ENCODE peak calls at places on chromosomes 6 and 20, in eight cellular contexts. V, X, R, H, N, S, F and E are unnamed samples.

GRCh38 chr20:1209447-1210387 is 6.5 kb downstream of the C20orf202 start:
- ATAC-seq in V (peak; percentile 50), X (peak; percentile 40), R (no peak), H (no peak), N (peak; percentile 22), S (peak; percentile 46), F (peak; percentile 45), E (no peak)

GRCh38 chr6:90537723-90538407 is 49.0 kb downstream of the MAP3K7 start:
- ATAC-seq in V (no peak), X (no peak), R (peak; percentile 54), H (peak; percentile 85), N (no peak), S (peak; percentile 64), F (no peak), E (peak; percentile 28)

GRCh38 chr6:167046861-167047495 is 47.8 kb downstream of the CEP43 start:
- ATAC-seq in V (no peak), X (no peak), R (peak; percentile 7), H (no peak), N (peak; percentile 43), S (no peak), F (peak; percentile 53), E (no peak)

GRCh38 chr6:170165501-170166117 is 125.3 kb downstream of the DLL1 start:
- ATAC-seq in V (no peak), X (no peak), R (no peak), H (no peak), N (peak; percentile 30), S (no peak), F (no peak), E (peak; percentile 44)

GRCh38 chr20:47677314-47678129 is 107.8 kb downstream of the SULF2 start:
- ATAC-seq in V (peak; percentile 88), X (peak; percentile 92), R (peak; percentile 84), H (peak; percentile 41), N (peak; percentile 81), S (peak; percentile 93), F (peak; percentile 64), E (no peak)

GRCh38 chr6:3068329-3069223 is at the start of gene RIPK1:
- ATAC-seq in V (peak; percentile 88), X (peak; percentile 81), R (peak; percentile 90), H (peak; percentile 95), N (peak; percentile 74), S (peak; percentile 85), F (peak; percentile 82), E (peak; percentile 90)

GRCh38 chr6:10190042-10190441 is 224.8 kb downstream of the TFAP2A start:
- ATAC-seq in V (no peak), X (no peak), R (no peak), H (no peak), N (no peak), S (no peak), F (no peak), E (no peak)

GRCh38 chr6:41846666-41847237 is 48.4 kb downstream of the USP49 start:
- ATAC-seq in V (peak; percentile 93), X (peak; percentile 95), R (peak; percentile 95), H (peak; percentile 94), N (peak; percentile 89), S (peak; percentile 99), F (peak; percentile 100), E (peak; percentile 89)

GRCh38 chr6:129369737-129370136 is 340.2 kb downstream of the ARHGAP18 start:
- ATAC-seq in V (no peak), X (no peak), R (no peak), H (no peak), N (no peak), S (no peak), F (no peak), E (no peak)

GRCh38 chr6:108029226-108029921 is 45.2 kb downstream of the OSTM1 start:
- ATAC-seq in V (no peak), X (no peak), R (no peak), H (no peak), N (no peak), S (no peak), F (no peak), E (no peak)

GRCh38 chr6:163923658-163924411 is 509.3 kb downstream of the QKI start:
- ATAC-seq in V (no peak), X (no peak), R (no peak), H (no peak), N (no peak), S (peak; percentile 34), F (no peak), E (no peak)

GRCh38 chr6:70270287-70271005 is 32.4 kb downstream of the COL9A1 start:
- ATAC-seq in V (no peak), X (no peak), R (peak; percentile 97), H (no peak), N (no peak), S (no peak), F (no peak), E (no peak)

GRCh38 chr6:20497200-20497820 is 36.9 kb upstream of the CDKAL1 start:
- ATAC-seq in V (no peak), X (no peak), R (no peak), H (no peak), N (no peak), S (peak; percentile 23), F (peak; percentile 36), E (no peak)

GRCh38 chr20:32485126-32485769 is 99.9 kb downstream of the NOL4L start:
- ATAC-seq in V (peak; percentile 47), X (peak; percentile 70), R (peak; percentile 90), H (peak; percentile 81), N (peak; percentile 24), S (peak; percentile 94), F (peak; percentile 52), E (peak; percentile 48)

GRCh38 chr6:48069280-48069679 is 41.7 kb downstream of the PTCHD4 start:
- ATAC-seq in V (no peak), X (no peak), R (no peak), H (peak; percentile 39), N (peak; percentile 59), S (no peak), F (no peak), E (no peak)

GRCh38 chr6:73688351-73688750 is 7.7 kb upstream of the CD109 start:
- ATAC-seq in V (no peak), X (no peak), R (no peak), H (no peak), N (no peak), S (no peak), F (no peak), E (no peak)

GRCh38 chr20:3814928-3815495 is 5.3 kb upstream of the AP5S1 start:
- ATAC-seq in V (no peak), X (no peak), R (no peak), H (no peak), N (no peak), S (no peak), F (no peak), E (no peak)

GRCh38 chr6:149196091-149196490 is 121.4 kb upstream of the TAB2 start:
- ATAC-seq in V (no peak), X (no peak), R (no peak), H (no peak), N (no peak), S (no peak), F (no peak), E (no peak)

GRCh38 chr20:8744228-8744844 is 324.6 kb upstream of the PLCB4 start:
- ATAC-seq in V (no peak), X (no peak), R (no peak), H (no peak), N (no peak), S (no peak), F (no peak), E (no peak)

DNA sequence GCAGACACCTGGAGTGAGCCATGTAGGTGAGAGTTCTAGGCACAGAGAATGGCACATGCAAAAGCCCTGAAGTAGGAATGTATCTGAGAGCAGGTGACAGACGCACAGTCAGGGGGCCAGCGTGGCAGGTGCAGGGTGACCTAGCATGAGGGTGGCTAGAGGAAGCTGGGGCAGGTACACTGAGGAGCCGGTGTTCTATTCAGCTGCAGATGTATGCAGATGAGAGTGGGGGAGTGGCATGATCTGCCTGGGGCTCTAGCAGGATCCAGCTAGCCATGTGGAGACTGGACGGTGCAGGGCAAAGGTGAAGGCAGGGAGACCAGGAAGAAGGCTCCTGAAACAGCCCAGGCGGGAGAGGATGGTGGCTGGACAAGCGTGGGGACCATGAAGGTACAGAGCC is 10.7 kb downstream of the PEDS1 start:
- ATAC-seq in V (no peak), X (no peak), R (no peak), H (no peak), N (peak; percentile 90), S (no peak), F (no peak), E (no peak)
- H3K4me1 ChIP-seq in V (peaks cover 88% of the 10 kb centered on the region), X (peaks cover 66% of the 10 kb centered on the region), R (peaks cover 15% of the 10 kb centered on the region), H (peaks cover 73% of the 10 kb centered on the region), N (peaks cover 27% of the 10 kb centered on the region), S (peaks cover 19% of the 10 kb centered on the region), F (peaks cover 58% of the 10 kb centered on the region), E (peaks cover 97% of the 10 kb centered on the region)

DNA sequence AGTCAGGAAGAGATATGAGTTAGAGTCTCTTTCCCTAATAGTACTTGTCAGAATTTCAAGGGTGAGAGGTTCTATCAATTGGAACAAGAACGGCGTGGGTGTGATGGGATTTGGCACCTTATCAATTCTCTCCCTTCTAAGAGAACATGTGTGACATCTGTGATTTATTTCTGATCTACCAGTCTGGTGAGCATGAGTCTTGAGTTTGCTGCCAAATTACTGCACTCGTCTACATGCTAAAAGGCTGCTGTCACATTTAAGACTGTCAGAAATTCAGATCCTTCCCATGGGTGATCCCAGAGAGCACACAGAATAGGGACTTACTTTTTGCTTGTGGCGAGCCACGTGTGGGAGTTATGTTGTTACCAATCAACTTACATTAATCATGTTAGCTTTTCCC is 370.2 kb upstream of the SASH1 start:
- ATAC-seq in V (no peak), X (no peak), R (no peak), H (no peak), N (no peak), S (no peak), F (no peak), E (no peak)
- TF ChIP-seq POLR2AphosphoS5 in V (no peak), X (no peak), R (no peak), H (no peak), N (no peak), S (no peak), F (no peak), E (no peak)

DNA sequence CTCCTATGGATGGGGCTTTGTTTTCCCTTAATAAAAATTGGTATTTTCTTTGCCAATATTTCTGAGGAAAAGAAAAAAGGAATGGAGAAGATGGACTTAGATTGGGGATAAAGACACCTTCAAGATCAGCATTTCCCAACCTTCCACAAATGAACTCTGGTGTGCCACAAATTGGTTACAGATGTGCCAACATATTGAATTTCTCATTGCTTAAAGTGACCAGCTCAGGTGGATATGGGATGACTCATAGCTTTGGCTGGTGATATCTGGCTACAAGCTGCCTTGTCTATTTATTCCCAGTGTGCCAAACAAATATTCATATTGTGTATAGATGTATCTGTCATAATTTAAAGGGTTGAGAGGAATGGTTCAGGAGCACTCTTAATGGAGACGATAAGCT is 32.5 kb downstream of the THEMIS start:
- ATAC-seq in V (no peak), X (no peak), R (no peak), H (no peak), N (no peak), S (no peak), F (no peak), E (no peak)
- H3K4me1 ChIP-seq in V (no peaks in the 10 kb centered on the region), X (no peaks in the 10 kb centered on the region), R (no peaks in the 10 kb centered on the region), H (no peaks in the 10 kb centered on the region), N (no peaks in the 10 kb centered on the region), S (no peaks in the 10 kb centered on the region), F (peaks cover 10% of the 10 kb centered on the region), E (no peaks in the 10 kb centered on the region)

GRCh38 chr6:88165877-88166492 is at the start of gene CNR1:
- ATAC-seq in V (peak; percentile 89), X (no peak), R (peak; percentile 76), H (peak; percentile 91), N (peak; percentile 69), S (peak; percentile 81), F (peak; percentile 89), E (peak; percentile 75)
- TF ChIP-seq POLR2AphosphoS5 in V (no peak), X (no peak), R (peak; percentile 73), H (no peak), N (peak; percentile 17), S (no peak), F (no peak), E (no peak)

GRCh38 chr6:109062216-109062615 is 32.4 kb downstream of the SESN1 start:
- ATAC-seq in V (no peak), X (no peak), R (no peak), H (no peak), N (no peak), S (no peak), F (no peak), E (no peak)
- H3K4me1 ChIP-seq in V (peaks cover 2% of the 10 kb centered on the region), X (no peaks in the 10 kb centered on the region), R (no peaks in the 10 kb centered on the region), H (peaks cover 26% of the 10 kb centered on the region), N (no peaks in the 10 kb centered on the region), S (no peaks in the 10 kb centered on the region), F (peaks cover 16% of the 10 kb centered on the region), E (peaks cover 84% of the 10 kb centered on the region)